ENCODE peak calls at places on chromosome 15, in ten cellular contexts. E, T, N, P, K, C, M, S, B and W are unnamed samples.

GRCh38 chr15:28991236-28992171 is 105.7 kb downstream of the APBA2 start:
- DNase-seq in E (no peak), T (no peak), N (no peak), P (no peak), K (no peak), C (no peak), M (no peak), S (no peak), B (no peak), W (no peak)

GRCh38 chr15:75091814-75092213 is 68.4 kb downstream of the PPCDC start:
- DNase-seq in E (no peak), T (no peak), N (no peak), P (no peak), K (no peak), C (no peak), M (no peak), S (no peak), B (no peak), W (peak)

GRCh38 chr15:70284438-70285214 is 186.9 kb upstream of the TLE3 start:
- DNase-seq in E (no peak), T (no peak), N (no peak), P (no peak), K (no peak), C (no peak), M (peak), S (no peak), B (no peak), W (peak)

GRCh38 chr15:66692391-66692790 is 9.6 kb upstream of the SMAD6 start:
- DNase-seq in E (no peak), T (no peak), N (no peak), P (no peak), K (no peak), C (no peak), M (no peak), S (no peak), B (no peak), W (no peak)

GRCh38 chr15:65303687-65304392 is 637 bp upstream of the RNU5B-1 start:
- DNase-seq in E (peak), T (no peak), N (peak), P (peak), K (peak), C (peak), M (no peak), S (no peak), B (peak), W (peak)

GRCh38 chr15:78325092-78325843 is 14.9 kb upstream of the CRABP1 start:
- DNase-seq in E (no peak), T (no peak), N (no peak), P (no peak), K (no peak), C (no peak), M (no peak), S (no peak), B (no peak), W (no peak)

GRCh38 chr15:78866824-78867223 is 5.9 kb upstream of the MORF4L1 start:
- DNase-seq in E (no peak), T (no peak), N (no peak), P (no peak), K (no peak), C (no peak), M (no peak), S (no peak), B (no peak), W (no peak)

GRCh38 chr15:52567886-52568568 is 803 bp downstream of the ARPP19 start:
- DNase-seq in E (peak), T (peak), N (peak), P (no peak), K (peak), C (peak), M (peak), S (no peak), B (peak), W (peak)

GRCh38 chr15:26001201-26001600 is 138.1 kb upstream of the ATP10A start:
- DNase-seq in E (no peak), T (no peak), N (no peak), P (no peak), K (no peak), C (no peak), M (no peak), S (no peak), B (no peak), W (no peak)

GRCh38 chr15:79602731-79603130 is 170.6 kb downstream of the MINAR1 start:
- DNase-seq in E (no peak), T (no peak), N (no peak), P (no peak), K (no peak), C (no peak), M (no peak), S (no peak), B (no peak), W (no peak)

GRCh38 chr15:94858449-94858848 is 627.1 kb downstream of the MCTP2 start:
- DNase-seq in E (no peak), T (no peak), N (no peak), P (no peak), K (no peak), C (no peak), M (no peak), S (no peak), B (no peak), W (no peak)

GRCh38 chr15:51982013-51982769 is 10.6 kb upstream of the LEO1 start:
- DNase-seq in E (peak), T (no peak), N (peak), P (no peak), K (peak), C (peak), M (peak), S (peak), B (peak), W (peak)

GRCh38 chr15:64532515-64532914 is 72.1 kb downstream of the ZNF609 start:
- DNase-seq in E (no peak), T (no peak), N (no peak), P (no peak), K (no peak), C (no peak), M (no peak), S (no peak), B (no peak), W (no peak)

GRCh38 chr15:52527898-52528464 is 699 bp downstream of the MYO5A start:
- DNase-seq in E (peak), T (peak), N (peak), P (no peak), K (no peak), C (no peak), M (peak), S (peak), B (peak), W (peak)

GRCh38 chr15:96314508-96314907 is 16.0 kb upstream of the NR2F2 start:
- DNase-seq in E (no peak), T (no peak), N (no peak), P (no peak), K (no peak), C (no peak), M (no peak), S (no peak), B (peak), W (no peak)

GRCh38 chr15:64443747-64444621 is 16.4 kb upstream of the ZNF609 start:
- DNase-seq in E (no peak), T (no peak), N (no peak), P (no peak), K (peak), C (no peak), M (no peak), S (no peak), B (peak), W (peak)

GRCh38 chr15:68775671-68776476 is 44.8 kb downstream of the ANP32A start:
- DNase-seq in E (no peak), T (no peak), N (no peak), P (no peak), K (no peak), C (no peak), M (no peak), S (no peak), B (no peak), W (no peak)

GRCh38 chr15:49718234-49718633 is 97.4 kb downstream of the DTWD1 start:
- DNase-seq in E (no peak), T (no peak), N (no peak), P (no peak), K (no peak), C (no peak), M (no peak), S (no peak), B (no peak), W (no peak)

GRCh38 chr15:59222906-59223579 is 16.4 kb downstream of the LDHAL6B start:
- DNase-seq in E (no peak), T (no peak), N (no peak), P (no peak), K (no peak), C (no peak), M (no peak), S (no peak), B (no peak), W (no peak)

GRCh38 chr15:36109943-36110658 is 469.3 kb upstream of the CDIN1 start:
- DNase-seq in E (no peak), T (no peak), N (no peak), P (no peak), K (no peak), C (no peak), M (no peak), S (no peak), B (no peak), W (no peak)

GRCh38 chr15:48190932-48191573 is 412 bp upstream of the CTXN2 start:
- DNase-seq in E (peak), T (peak), N (peak), P (peak), K (peak), C (no peak), M (peak), S (peak), B (peak), W (peak)

GRCh38 chr15:49279481-49280186 is 109.6 kb downstream of the GALK2 start:
- DNase-seq in E (no peak), T (no peak), N (no peak), P (no peak), K (no peak), C (no peak), M (no peak), S (no peak), B (no peak), W (no peak)

GRCh38 chr15:51267047-51267713 is 71.2 kb downstream of the CYP19A1 start:
- DNase-seq in E (no peak), T (no peak), N (no peak), P (peak), K (peak), C (no peak), M (no peak), S (no peak), B (no peak), W (peak)

GRCh38 chr15:83653639-83654378 is at the start of gene ADAMTSL3:
- DNase-seq in E (no peak), T (no peak), N (no peak), P (peak), K (no peak), C (no peak), M (no peak), S (no peak), B (peak), W (peak)

GRCh38 chr15:66830358-66830757 is 128.3 kb downstream of the SMAD6 start:
- DNase-seq in E (no peak), T (no peak), N (no peak), P (no peak), K (peak), C (no peak), M (no peak), S (no peak), B (peak), W (no peak)

GRCh38 chr15:48963524-48964113 is at the start of gene SHC4:
- DNase-seq in E (no peak), T (no peak), N (no peak), P (peak), K (peak), C (peak), M (peak), S (peak), B (peak), W (peak)

GRCh38 chr15:83837946-83838571 is 184.1 kb downstream of the ADAMTSL3 start:
- DNase-seq in E (no peak), T (no peak), N (no peak), P (peak), K (peak), C (no peak), M (peak), S (no peak), B (peak), W (peak)

GRCh38 chr15:58574612-58575011 is 142.8 kb downstream of the LIPC start:
- DNase-seq in E (no peak), T (no peak), N (no peak), P (no peak), K (peak), C (no peak), M (no peak), S (no peak), B (no peak), W (peak)

GRCh38 chr15:90305932-90306331 is 40.5 kb downstream of the NGRN start:
- DNase-seq in E (no peak), T (no peak), N (no peak), P (no peak), K (no peak), C (no peak), M (no peak), S (no peak), B (no peak), W (no peak)

GRCh38 chr15:66046751-66047150 is 177.5 kb downstream of the RAB11A start:
- DNase-seq in E (no peak), T (no peak), N (no peak), P (no peak), K (peak), C (no peak), M (no peak), S (no peak), B (no peak), W (peak)

GRCh38 chr15:65083262-65083701 is 6.7 kb downstream of the KBTBD13 start:
- DNase-seq in E (no peak), T (no peak), N (no peak), P (peak), K (no peak), C (no peak), M (no peak), S (no peak), B (no peak), W (no peak)

GRCh38 chr15:100627789-100628395 is 25.5 kb downstream of the ASB7 start:
- DNase-seq in E (peak), T (peak), N (peak), P (peak), K (peak), C (peak), M (peak), S (peak), B (peak), W (peak)

GRCh38 chr15:63881431-63881830 is 47.7 kb upstream of the HERC1 start:
- DNase-seq in E (no peak), T (no peak), N (no peak), P (no peak), K (no peak), C (no peak), M (peak), S (no peak), B (no peak), W (no peak)

GRCh38 chr15:77075528-77075927 is 4.6 kb upstream of the TSPAN3 start:
- DNase-seq in E (no peak), T (no peak), N (no peak), P (no peak), K (peak), C (no peak), M (no peak), S (no peak), B (peak), W (no peak)

GRCh38 chr15:58515807-58516206 is 84.0 kb downstream of the LIPC start:
- DNase-seq in E (peak), T (no peak), N (no peak), P (no peak), K (no peak), C (no peak), M (no peak), S (no peak), B (no peak), W (no peak)

GRCh38 chr15:101250931-101251829 is 668 bp downstream of the CHSY1 start:
- DNase-seq in E (no peak), T (peak), N (peak), P (no peak), K (no peak), C (peak), M (peak), S (peak), B (peak), W (peak)

GRCh38 chr15:29268706-29269484 is 727 bp downstream of the NSMCE3 start:
- DNase-seq in E (peak), T (peak), N (no peak), P (peak), K (peak), C (no peak), M (peak), S (no peak), B (peak), W (peak)

GRCh38 chr15:79816565-79816964 is 80.2 kb downstream of the MTHFS start:
- DNase-seq in E (no peak), T (no peak), N (no peak), P (no peak), K (no peak), C (no peak), M (no peak), S (no peak), B (no peak), W (no peak)

GRCh38 chr15:72774696-72775383 is 8.7 kb downstream of the ADPGK start:
- DNase-seq in E (no peak), T (no peak), N (no peak), P (no peak), K (no peak), C (no peak), M (peak), S (no peak), B (no peak), W (no peak)